ENCODE peak calls at places on chromosomes 6 and 20, in six cellular contexts. L is RWPE1, Y is kidney epithelial cell, K is colonic mucosa, J is NCI-H2171 treated with DMSO at 0.1 percent for 48 hours, S is SIG-M5. O is an unnamed sample.

GRCh38 chr20:35088231-35088794 is 4.3 kb downstream of the TRPC4AP start:
- DNase-seq in L (no peak), Y (no peak), K (no peak), J (no peak), S (no peak), O (no peak)

GRCh38 chr6:148873154-148873553 is 126.3 kb downstream of the UST start:
- DNase-seq in L (no peak), Y (no peak), K (no peak), J (no peak), S (no peak), O (no peak)

GRCh38 chr6:35224720-35225119 is 11.0 kb downstream of the SCUBE3 start:
- DNase-seq in L (no peak), Y (no peak), K (no peak), J (no peak), S (no peak), O (no peak)

GRCh38 chr6:122730775-122731386 is 48.6 kb upstream of the FABP7 start:
- DNase-seq in L (peak), Y (no peak), K (no peak), J (peak), S (no peak), O (no peak)

GRCh38 chr6:125818659-125819297 is 28.0 kb downstream of the NCOA7 start:
- DNase-seq in L (no peak), Y (no peak), K (no peak), J (no peak), S (no peak), O (no peak)

GRCh38 chr6:71478834-71479541 is 190.4 kb downstream of the OGFRL1 start:
- DNase-seq in L (peak), Y (peak), K (no peak), J (no peak), S (no peak), O (no peak)

GRCh38 chr20:43755390-43755789 is 28.6 kb upstream of the GTSF1L start:
- DNase-seq in L (no peak), Y (no peak), K (no peak), J (no peak), S (no peak), O (no peak)

GRCh38 chr6:35475573-35475972 is 7.4 kb downstream of the RPL10A start:
- DNase-seq in L (no peak), Y (no peak), K (no peak), J (no peak), S (no peak), O (no peak)

GRCh38 chr20:36574278-36575065 is 1.1 kb downstream of the TGIF2 start:
- DNase-seq in L (peak), Y (no peak), K (peak), J (peak), S (no peak), O (peak)

GRCh38 chr20:878511-879307 is 37.4 kb downstream of the ANGPT4 start:
- DNase-seq in L (peak), Y (no peak), K (no peak), J (no peak), S (no peak), O (no peak)

GRCh38 chr20:20393770-20394169 is 25.9 kb downstream of the INSM1 start:
- DNase-seq in L (no peak), Y (no peak), K (no peak), J (no peak), S (peak), O (no peak)

GRCh38 chr6:107439418-107439817 is 19.9 kb downstream of the PDSS2 start:
- DNase-seq in L (no peak), Y (no peak), K (no peak), J (no peak), S (no peak), O (no peak)

GRCh38 chr6:162032620-162033019 is 694.9 kb downstream of the PRKN start:
- DNase-seq in L (no peak), Y (peak), K (no peak), J (no peak), S (no peak), O (no peak)

GRCh38 chr6:90083891-90084290 is 189.6 kb downstream of the GJA10 start:
- DNase-seq in L (no peak), Y (no peak), K (no peak), J (no peak), S (no peak), O (no peak)

GRCh38 chr6:30325150-30325872 is 1.4 kb upstream of the TRIM39 start:
- DNase-seq in L (peak), Y (no peak), K (peak), J (no peak), S (peak), O (peak)

GRCh38 chr20:41664584-41664983 is 46.4 kb upstream of the CHD6 start:
- DNase-seq in L (peak), Y (no peak), K (no peak), J (peak), S (no peak), O (no peak)

GRCh38 chr6:43828711-43829110 is 58.7 kb downstream of the VEGFA start:
- DNase-seq in L (peak), Y (no peak), K (no peak), J (no peak), S (no peak), O (no peak)

GRCh38 chr20:44407402-44408184 is 52.1 kb downstream of the HNF4A start:
- DNase-seq in L (peak), Y (peak), K (peak), J (no peak), S (no peak), O (peak)

GRCh38 chr6:125888989-125889656 is 67.4 kb upstream of the HINT3 start:
- DNase-seq in L (no peak), Y (no peak), K (no peak), J (no peak), S (no peak), O (no peak)

GRCh38 chr6:139588734-139589418 is 214.4 kb upstream of the CITED2 start:
- DNase-seq in L (no peak), Y (no peak), K (no peak), J (no peak), S (no peak), O (no peak)

GRCh38 chr6:51028271-51028670 is 209.6 kb downstream of the TFAP2B start:
- DNase-seq in L (peak), Y (no peak), K (no peak), J (no peak), S (no peak), O (no peak)

GRCh38 chr6:148441454-148441911 is 98.8 kb downstream of the SASH1 start:
- DNase-seq in L (peak), Y (peak), K (no peak), J (no peak), S (peak), O (no peak)

GRCh38 chr6:41306187-41306854 is 19.8 kb upstream of the TREM1 start:
- DNase-seq in L (peak), Y (no peak), K (peak), J (peak), S (no peak), O (peak)

GRCh38 chr20:57880155-57880648 is 170.4 kb upstream of the PMEPA1 start:
- DNase-seq in L (no peak), Y (no peak), K (no peak), J (no peak), S (no peak), O (peak)

GRCh38 chr6:26478100-26478984 is 20.6 kb downstream of the BTN2A1 start:
- DNase-seq in L (no peak), Y (no peak), K (no peak), J (no peak), S (no peak), O (no peak)

GRCh38 chr6:169752074-169752623 is 727 bp downstream of the ERMARD start:
- DNase-seq in L (peak), Y (no peak), K (peak), J (no peak), S (no peak), O (no peak)

GRCh38 chr6:144098993-144099392 is 3.6 kb upstream of the SF3B5 start:
- DNase-seq in L (no peak), Y (no peak), K (no peak), J (no peak), S (no peak), O (no peak)

GRCh38 chr20:41261260-41261659 is 56.3 kb downstream of the ZHX3 start:
- DNase-seq in L (no peak), Y (no peak), K (no peak), J (no peak), S (no peak), O (no peak)

GRCh38 chr20:63434599-63435378 is 37.7 kb downstream of the KCNQ2 start:
- DNase-seq in L (peak), Y (peak), K (peak), J (peak), S (no peak), O (peak)

GRCh38 chr20:38418509-38419204 is 16.5 kb downstream of the SNHG17 start:
- DNase-seq in L (no peak), Y (no peak), K (no peak), J (no peak), S (no peak), O (peak)